ENCODE peak calls at places on chromosomes 2 and 18, in five cellular contexts. C, D, P, F and K are unnamed samples.

GRCh38 chr2:168758970-168759820 is 43.2 kb upstream of the NOSTRIN start:
- DNase-seq in C (peak), D (no peak), P (peak), F (peak), K (no peak)

GRCh38 chr2:170436077-170436943 is 258.4 kb downstream of the MYO3B start:
- DNase-seq in C (no peak), D (no peak), P (no peak), F (no peak), K (no peak)

GRCh38 chr2:112607680-112608438 is 23.4 kb downstream of the CHCHD5 start:
- DNase-seq in C (no peak), D (no peak), P (no peak), F (no peak), K (no peak)

GRCh38 chr18:76524477-76524876 is 29.4 kb upstream of the ZNF516 start:
- DNase-seq in C (no peak), D (no peak), P (no peak), F (no peak), K (no peak)

GRCh38 chr2:182589121-182589520 is 126.9 kb upstream of the DNAJC10 start:
- DNase-seq in C (no peak), D (no peak), P (no peak), F (no peak), K (no peak)

GRCh38 chr18:1094408-1094807 is 189.7 kb downstream of the ADCYAP1 start:
- DNase-seq in C (peak), D (no peak), P (no peak), F (no peak), K (no peak)

GRCh38 chr2:41973871-41974270 is 74.0 kb upstream of the PKDCC start:
- DNase-seq in C (no peak), D (no peak), P (no peak), F (no peak), K (no peak)

GRCh38 chr2:46861916-46862315 is 53.7 kb downstream of the MCFD2 start:
- DNase-seq in C (peak), D (no peak), P (no peak), F (no peak), K (no peak)

GRCh38 chr18:77101410-77102245 is 31.0 kb downstream of the MBP start:
- DNase-seq in C (peak), D (no peak), P (peak), F (peak), K (no peak)

GRCh38 chr18:31609886-31610646 is 18.4 kb downstream of the TTR start:
- DNase-seq in C (no peak), D (no peak), P (no peak), F (no peak), K (no peak)

GRCh38 chr2:22554453-22554852 is 830.5 kb upstream of the KLHL29 start:
- DNase-seq in C (no peak), D (no peak), P (no peak), F (no peak), K (no peak)

GRCh38 chr2:30710016-30710415 is 97.2 kb downstream of the CAPN13 start:
- DNase-seq in C (no peak), D (no peak), P (no peak), F (no peak), K (no peak)

GRCh38 chr2:98654702-98655488 is 46.5 kb downstream of the UNC50 start:
- DNase-seq in C (no peak), D (no peak), P (peak), F (peak), K (no peak)

GRCh38 chr2:225010804-225011203 is 31.5 kb downstream of the DOCK10 start:
- DNase-seq in C (peak), D (no peak), P (no peak), F (peak), K (no peak)

GRCh38 chr2:136139601-136140000 is 21.7 kb upstream of the CXCR4 start:
- DNase-seq in C (no peak), D (no peak), P (no peak), F (no peak), K (no peak)

GRCh38 chr18:80231151-80231550 is 16.2 kb downstream of the PARD6G start:
- DNase-seq in C (no peak), D (no peak), P (no peak), F (no peak), K (no peak)

GRCh38 chr2:206368484-206368883 is 74.8 kb upstream of the ADAM23 start:
- DNase-seq in C (no peak), D (no peak), P (no peak), F (no peak), K (no peak)

GRCh38 chr18:12420831-12421421 is 13.2 kb downstream of the PRELID3A start:
- DNase-seq in C (peak), D (no peak), P (peak), F (no peak), K (no peak)

GRCh38 chr2:240788482-240788881 is 31.5 kb downstream of the KIF1A start:
- DNase-seq in C (no peak), D (no peak), P (no peak), F (no peak), K (no peak)

GRCh38 chr18:50475538-50476193 is 84.2 kb upstream of the MAPK4 start:
- DNase-seq in C (no peak), D (no peak), P (no peak), F (no peak), K (no peak)

GRCh38 chr2:187475499-187476248 is 27.6 kb upstream of the CALCRL start:
- DNase-seq in C (no peak), D (no peak), P (peak), F (no peak), K (no peak)

GRCh38 chr2:25722224-25722623 is 48.8 kb upstream of the DTNB start:
- DNase-seq in C (no peak), D (no peak), P (no peak), F (no peak), K (no peak)